ENCODE peak calls at places on chromosomes 3 and 15, in five cellular contexts. M, D, Z, J and Y are unnamed samples.

GRCh38 chr3:17352620-17353019 is 389.8 kb downstream of the TBC1D5 start:
- DNase-seq in M (no peak), D (no peak), Z (no peak), J (no peak), Y (no peak)

GRCh38 chr3:155031191-155031590 is 48.9 kb upstream of the MME start:
- DNase-seq in M (no peak), D (no peak), Z (no peak), J (peak), Y (no peak)

GRCh38 chr3:107061466-107061865 is 315.8 kb upstream of the CCDC54 start:
- DNase-seq in M (no peak), D (no peak), Z (no peak), J (no peak), Y (no peak)

GRCh38 chr3:177420643-177421042 is 223.4 kb upstream of the TBL1XR1 start:
- DNase-seq in M (no peak), D (no peak), Z (no peak), J (peak), Y (no peak)

GRCh38 chr3:10511809-10512494 is 6.6 kb upstream of the ATP2B2 start:
- DNase-seq in M (no peak), D (no peak), Z (no peak), J (peak), Y (no peak)

GRCh38 chr15:41882689-41883483 is 11.0 kb downstream of the SPTBN5 start:
- DNase-seq in M (no peak), D (no peak), Z (no peak), J (no peak), Y (no peak)

GRCh38 chr3:183641875-183642274 is 6.5 kb downstream of the KLHL24 start:
- DNase-seq in M (no peak), D (no peak), Z (no peak), J (no peak), Y (no peak)

GRCh38 chr3:156812521-156813335 is 13.4 kb upstream of the LEKR1 start:
- DNase-seq in M (no peak), D (no peak), Z (no peak), J (peak), Y (peak)

GRCh38 chr3:172904817-172905479 is 154.4 kb downstream of the ECT2 start:
- DNase-seq in M (no peak), D (no peak), Z (no peak), J (no peak), Y (no peak)

GRCh38 chr3:111998661-111999641 is at the start of gene TAGLN3:
- DNase-seq in M (no peak), D (no peak), Z (no peak), J (no peak), Y (peak)

GRCh38 chr3:139689122-139689521 is 11.3 kb upstream of the NMNAT3 start:
- DNase-seq in M (no peak), D (no peak), Z (no peak), J (no peak), Y (no peak)

GRCh38 chr3:45411081-45411480 is 22.7 kb downstream of the LARS2 start:
- DNase-seq in M (no peak), D (no peak), Z (no peak), J (no peak), Y (peak)

GRCh38 chr3:171810278-171811058 is at the start of gene PLD1:
- DNase-seq in M (peak), D (peak), Z (peak), J (peak), Y (peak)

GRCh38 chr15:82709421-82710207 is at the start of gene AP3B2:
- DNase-seq in M (peak), D (peak), Z (peak), J (peak), Y (peak)

GRCh38 chr3:123447749-123448502 is 964 bp downstream of the ADCY5 start:
- DNase-seq in M (peak), D (no peak), Z (no peak), J (no peak), Y (no peak)

GRCh38 chr3:99895706-99896441 is 78.2 kb downstream of the CMSS1 start:
- DNase-seq in M (no peak), D (no peak), Z (no peak), J (peak), Y (peak)

GRCh38 chr15:56719774-56720555 is 13.3 kb downstream of the ZNF280D start:
- DNase-seq in M (no peak), D (no peak), Z (no peak), J (peak), Y (no peak)